ENCODE peak calls at places on chromosomes 4 and X, in nine cellular contexts. R is astrocyte, A is adrenal gland, Y is cardiac muscle cell, C is heart right ventricle, T is uterus, G is left lung, U is IMR-90, B is PC-3. D is an unnamed sample. For H3K36me3, the result is how much of the 10 kb centered on the place peaks cover.

GRCh38 chrX:72393836-72394517 is 88.3 kb upstream of the CITED1 start:
- DNase-seq in B (no peak), A (no peak), Y (no peak), T (no peak), G (no peak), R (peak), U (no peak), C (no peak), D (no peak)

GRCh38 chr4:38132140-38132673 is 172.0 kb downstream of the PTTG2 start:
- DNase-seq in T (peak), B (no peak), U (peak), C (no peak), R (peak), Y (peak), A (peak), G (no peak), D (peak)

GRCh38 chrX:101176439-101176838 is 43.1 kb upstream of the DRP2 start:
- DNase-seq in G (no peak), R (no peak), C (no peak), Y (no peak), B (peak), T (no peak), A (no peak), U (no peak), D (no peak)

GRCh38 chr4:189835505-189835904 is 105.2 kb upstream of the FRG1 start:
- DNase-seq in U (peak), Y (no peak), T (no peak), R (no peak), A (no peak), G (no peak), C (no peak), B (no peak), D (no peak)

GRCh38 chr4:140255467-140255866 is 101.5 kb upstream of the MAML3 start:
- DNase-seq in R (peak), B (no peak), U (peak), T (no peak), Y (no peak), G (no peak), C (no peak), A (no peak), D (no peak)

GRCh38 chr4:72971572-72971971 is 97.9 kb downstream of the COX18 start:
- DNase-seq in T (no peak), A (no peak), R (peak), G (no peak), Y (no peak), U (peak), C (no peak), B (peak), D (no peak)

GRCh38 chr4:14783011-14783877 is 219.0 kb upstream of the CPEB2 start:
- DNase-seq in B (peak), T (no peak), C (no peak), R (peak), A (no peak), Y (peak), U (peak), G (no peak), D (no peak)

GRCh38 chr4:41413670-41414069 is 124.3 kb upstream of the LIMCH1 start:
- DNase-seq in T (no peak), Y (no peak), G (no peak), U (no peak), A (no peak), B (peak), C (no peak), R (peak), D (no peak)

GRCh38 chr4:11336435-11336834 is 92.3 kb downstream of the HS3ST1 start:
- DNase-seq in R (no peak), T (no peak), B (no peak), C (no peak), G (no peak), Y (no peak), A (no peak), U (no peak), D (no peak)

GRCh38 chr4:163484906-163485305 is 9.6 kb upstream of the TMA16 start:
- DNase-seq in R (peak), U (peak), B (peak), Y (peak), C (no peak), A (peak), T (no peak), G (no peak), D (peak)

GRCh38 chr4:1727117-1728031 is 6.1 kb downstream of the TACC3 start:
- DNase-seq in B (peak), A (peak), Y (no peak), C (peak), T (no peak), R (peak), G (peak), U (peak), D (peak)

GRCh38 chr4:122163301-122163700 is 11.2 kb downstream of the BLTP1 start:
- DNase-seq in A (no peak), C (no peak), T (no peak), B (no peak), R (no peak), Y (no peak), U (no peak), G (no peak), D (no peak)

GRCh38 chr4:41141910-41142309 is 72.4 kb downstream of the APBB2 start:
- DNase-seq in G (no peak), B (peak), C (no peak), T (no peak), R (peak), A (no peak), Y (no peak), U (peak), D (no peak)

GRCh38 chr4:111641813-111642579 is 503.3 kb upstream of the FAM241A start:
- DNase-seq in A (peak), Y (peak), R (peak), C (no peak), U (peak), T (peak), B (peak), G (peak), D (peak)

GRCh38 chrX:3299626-3300025 is 46.8 kb downstream of the MXRA5 start:
- DNase-seq in T (no peak), G (no peak), U (peak), B (no peak), A (no peak), Y (no peak), C (no peak), R (no peak), D (no peak)

GRCh38 chr4:40055873-40056721 is 553 bp upstream of the N4BP2 start:
- DNase-seq in R (peak), A (peak), Y (peak), U (peak), B (peak), T (peak), C (peak), G (peak), D (peak)

GRCh38 chr4:153486281-153487151 is 20.4 kb downstream of the TMEM131L start:
- DNase-seq in T (peak), G (peak), C (no peak), A (no peak), B (peak), U (peak), Y (no peak), R (peak), D (no peak)

GRCh38 chr4:128665514-128665913 is 144.0 kb upstream of the JADE1 start:
- DNase-seq in R (no peak), B (no peak), U (peak), Y (no peak), T (no peak), A (no peak), C (no peak), G (no peak), D (no peak)

GRCh38 chr4:2489081-2489805 is 20.3 kb downstream of the RNF4 start:
- DNase-seq in Y (no peak), T (no peak), G (no peak), B (no peak), A (no peak), R (no peak), U (no peak), C (no peak), D (no peak)

GRCh38 chr4:104494822-104495559 is at the start of gene CXXC4:
- DNase-seq in Y (peak), R (peak), U (peak), C (peak), A (peak), G (peak), T (peak), B (no peak), D (peak)

GRCh38 chr4:7736436-7737267 is 203.0 kb downstream of the AFAP1 start:
- DNase-seq in G (no peak), C (no peak), U (peak), Y (peak), T (no peak), A (no peak), R (peak), B (peak), D (no peak)

GRCh38 chr4:185011408-185011807 is 6.9 kb upstream of the HELT start:
- DNase-seq in B (peak), U (no peak), C (no peak), T (no peak), R (no peak), G (no peak), A (peak), Y (peak), D (no peak)

GRCh38 chr4:74088396-74088795 is 10.6 kb downstream of the CXCL2 start:
- DNase-seq in C (no peak), B (no peak), Y (no peak), R (no peak), T (no peak), A (no peak), U (no peak), G (no peak), D (no peak)

GRCh38 chr4:181702864-181703263 is 540.3 kb upstream of the TENM3 start:
- DNase-seq in Y (no peak), B (no peak), G (no peak), A (no peak), U (no peak), R (no peak), T (no peak), C (no peak), D (no peak)

GRCh38 chr4:144355809-144356757 is 215.6 kb upstream of the GYPA start:
- DNase-seq in T (no peak), U (peak), G (peak), B (peak), Y (peak), A (peak), C (no peak), R (peak), D (peak)

GRCh38 chr4:141480950-141481349 is 155.4 kb upstream of the IL15 start:
- DNase-seq in B (no peak), A (no peak), T (no peak), R (no peak), G (no peak), Y (no peak), U (no peak), C (no peak), D (no peak)

GRCh38 chr4:141486375-141486997 is 149.9 kb upstream of the IL15 start:
- DNase-seq in C (no peak), A (no peak), B (peak), G (no peak), U (peak), R (peak), Y (no peak), T (no peak), D (no peak)
- H3K27ac ChIP-seq in C (no peak), A (no peak), B (peak), G (no peak), U (peak), R (peak), Y (no peak), T (no peak), D (no peak)

GRCh38 chrX:44241551-44241950 is 101.9 kb downstream of the EFHC2 start:
- DNase-seq in R (no peak), G (no peak), B (no peak), A (no peak), Y (no peak), U (no peak), T (no peak), C (no peak), D (no peak)
- H3K36me3 ChIP-seq in R (under half), G (under half), B (under half), A (under half), Y (under half), U (under half), T (under half), C (under half), D (under half)

DNA sequence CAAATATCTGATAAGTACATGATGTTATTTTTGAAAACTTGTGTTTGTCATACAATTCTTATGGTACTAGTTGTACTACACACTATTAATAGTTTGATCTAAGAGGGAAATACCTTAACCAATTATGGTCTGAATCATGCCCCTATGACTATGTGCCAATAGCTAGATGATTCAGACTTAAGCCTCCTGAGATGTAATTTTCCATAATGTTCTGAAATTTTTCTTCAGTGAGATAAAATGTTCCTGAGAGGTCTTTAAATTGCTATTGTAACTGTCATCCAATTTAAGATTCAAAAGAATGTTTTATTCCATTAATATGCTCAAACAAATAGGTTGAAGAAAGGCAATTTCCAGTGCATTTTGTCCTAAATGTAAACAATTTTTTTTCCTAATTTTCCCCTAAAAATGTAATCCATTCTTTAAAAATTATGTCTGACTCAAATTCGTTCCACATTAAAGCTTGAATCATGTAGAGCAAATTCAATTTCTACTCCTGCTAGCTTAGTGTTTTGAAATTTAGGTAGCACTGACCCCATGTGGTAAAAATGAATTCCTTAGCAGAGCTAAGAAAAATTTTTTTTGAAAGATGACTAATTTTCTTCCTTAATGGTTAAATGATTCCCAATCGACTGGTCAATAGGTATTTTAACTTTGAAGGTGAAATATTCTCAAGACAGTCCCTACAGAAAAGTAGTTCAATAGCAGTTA is 49.1 kb downstream of the APOOL start:
- DNase-seq in C (no peak), B (peak), U (peak), G (no peak), Y (no peak), A (no peak), R (peak), T (no peak), D (no peak)
- H3K27ac ChIP-seq in C (no peak), B (peak), U (peak), G (no peak), Y (no peak), A (no peak), R (peak), T (no peak), D (no peak)

GRCh38 chrX:40056420-40056819 is 41.3 kb downstream of the BCOR start:
- DNase-seq in G (no peak), R (no peak), U (no peak), C (no peak), B (no peak), A (peak), Y (no peak), T (no peak), D (no peak)

GRCh38 chrX:40057405-40057804 is 40.4 kb downstream of the BCOR start:
- DNase-seq in T (no peak), C (no peak), B (no peak), G (no peak), U (no peak), R (no peak), Y (no peak), A (no peak), D (no peak)

GRCh38 chrX:40054793-40055192 is 43.0 kb downstream of the BCOR start:
- DNase-seq in G (no peak), U (peak), C (no peak), R (peak), T (no peak), B (peak), Y (no peak), A (no peak), D (no peak)

GRCh38 chrX:40058719-40059118 is 39.0 kb downstream of the BCOR start:
- DNase-seq in Y (no peak), C (no peak), G (peak), U (no peak), T (no peak), A (no peak), B (no peak), R (no peak), D (peak)

GRCh38 chrX:40055495-40055894 is 42.3 kb downstream of the BCOR start:
- DNase-seq in C (no peak), T (no peak), Y (no peak), B (peak), R (peak), A (no peak), U (peak), G (no peak), D (no peak)
- H3K36me3 ChIP-seq in C (under half), T (under half), Y (half or more), B (half or more), R (under half), A (under half), U (under half), G (half or more), D (under half)

GRCh38 chr4:88021824-88022223 is 14.4 kb downstream of the PKD2 start:
- DNase-seq in G (no peak), B (no peak), U (peak), R (no peak), T (no peak), A (no peak), Y (no peak), C (no peak), D (no peak)

GRCh38 chr4:88015659-88016295 is 8.3 kb downstream of the PKD2 start:
- DNase-seq in T (no peak), C (no peak), G (no peak), Y (no peak), B (no peak), A (no peak), U (no peak), R (no peak), D (no peak)

GRCh38 chr4:88022289-88022688 is 14.9 kb downstream of the PKD2 start:
- DNase-seq in B (no peak), A (no peak), G (no peak), R (no peak), C (no peak), T (no peak), Y (no peak), U (no peak), D (no peak)

GRCh38 chr4:88017516-88018302 is 10.3 kb downstream of the PKD2 start:
- DNase-seq in Y (no peak), B (peak), U (peak), G (no peak), R (peak), T (no peak), C (no peak), A (peak), D (no peak)

DNA sequence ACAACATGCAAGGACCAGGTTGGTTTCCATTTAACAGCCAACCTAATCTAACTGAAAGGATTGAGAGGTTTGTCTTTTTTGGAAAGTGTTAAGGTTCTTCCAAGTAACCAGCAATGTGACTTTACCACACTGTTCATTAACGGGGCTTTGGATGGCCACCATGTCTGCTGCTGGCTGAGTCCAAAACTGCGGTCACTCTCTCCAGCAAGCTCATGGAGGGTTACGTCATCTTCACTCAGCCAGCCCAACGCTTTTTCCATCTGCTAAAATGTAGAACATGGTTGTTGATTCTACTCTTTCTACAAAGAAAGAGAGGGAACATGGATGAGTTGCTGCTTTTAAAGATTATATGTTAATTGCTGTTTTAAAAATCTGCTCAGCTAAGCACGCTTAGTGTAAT is 11.0 kb downstream of the PKD2 start:
- DNase-seq in G (peak), R (peak), T (peak), U (peak), A (no peak), Y (no peak), C (no peak), B (no peak), D (no peak)
- H3K27ac ChIP-seq in G (peak), R (peak), T (peak), U (peak), A (peak), Y (no peak), C (peak), B (peak), D (peak)

D was measured in colonic mucosa.